ENCODE peak calls at places on chromosomes 4 and X, in ten cellular contexts. G, N, Q, J, C, W, S, H, K and U are unnamed samples.

GRCh38 chrX:153643431-153644351 is 3.3 kb upstream of the DUSP9 start:
- DNase-seq in G (no peak), C (peak; percentile 79), K (no peak), J (no peak), H (peak; percentile 66), Q (peak; percentile 24), W (peak; percentile 43), S (peak; percentile 56), N (no peak), U (no peak)

GRCh38 chr4:8656185-8656517 is 63.6 kb downstream of the CPZ start:
- DNase-seq in N (no peak), C (peak; percentile 76), G (no peak), W (no peak), S (peak; percentile 46), J (no peak), H (no peak), Q (no peak), K (no peak), U (no peak)

GRCh38 chrX:153411255-153411987 is at the start of gene ZFP92:
- DNase-seq in N (no peak), K (no peak), C (no peak), S (no peak), Q (peak; percentile 58), W (no peak), H (peak; percentile 81), G (peak; percentile 28), J (peak; percentile 32), U (peak; percentile 64)

GRCh38 chrX:132758778-132759177 is 199.7 kb downstream of the HS6ST2 start:
- DNase-seq in H (no peak), C (no peak), J (no peak), S (no peak), G (no peak), K (no peak), Q (no peak), W (no peak), N (no peak), U (no peak)

GRCh38 chr4:7328913-7329638 is 105.7 kb downstream of the PSAPL1 start:
- DNase-seq in J (no peak), S (no peak), N (no peak), W (peak; percentile 73), H (no peak), K (peak; percentile 57), Q (no peak), G (no peak), C (no peak), U (peak; percentile 75)

GRCh38 chrX:69361286-69361926 is 142.7 kb upstream of the NALF2 start:
- DNase-seq in S (no peak), G (no peak), J (no peak), K (peak; percentile 1), N (no peak), W (peak; percentile 0), C (no peak), H (no peak), Q (no peak), U (no peak)

GRCh38 chrX:24149346-24150050 is at the start of gene ZFX:
- DNase-seq in C (peak; percentile 95), G (peak; percentile 77), W (peak; percentile 74), S (peak; percentile 90), N (peak; percentile 14), K (peak; percentile 63), H (peak; percentile 96), J (peak; percentile 82), Q (peak; percentile 78), U (no peak)

GRCh38 chr4:88216395-88216794 is 58.0 kb upstream of the ABCG2 start:
- DNase-seq in N (no peak), K (no peak), S (no peak), H (no peak), J (no peak), W (no peak), Q (no peak), C (no peak), G (peak; percentile 83), U (no peak)

GRCh38 chr4:185210102-185210981 is 944 bp downstream of the SNX25 start:
- DNase-seq in Q (peak; percentile 68), J (peak; percentile 51), G (peak; percentile 51), H (peak; percentile 92), W (peak; percentile 42), N (no peak), K (peak; percentile 56), C (peak; percentile 91), S (peak; percentile 81), U (no peak)

GRCh38 chr4:185212566-185212965 is 3.2 kb downstream of the SNX25 start:
- DNase-seq in G (no peak), J (no peak), S (no peak), W (no peak), Q (no peak), H (no peak), K (peak; percentile 69), N (no peak), C (no peak), U (no peak)

GRCh38 chr4:185211035-185211434 is 1.6 kb downstream of the SNX25 start:
- DNase-seq in Q (no peak), K (peak; percentile 28), G (no peak), J (no peak), N (no peak), W (no peak), C (no peak), H (no peak), S (no peak), U (no peak)

GRCh38 chr4:185211641-185212040 is 2.2 kb downstream of the SNX25 start:
- DNase-seq in K (no peak), H (no peak), G (no peak), N (no peak), S (no peak), Q (no peak), C (no peak), W (no peak), J (no peak), U (no peak)

DNA sequence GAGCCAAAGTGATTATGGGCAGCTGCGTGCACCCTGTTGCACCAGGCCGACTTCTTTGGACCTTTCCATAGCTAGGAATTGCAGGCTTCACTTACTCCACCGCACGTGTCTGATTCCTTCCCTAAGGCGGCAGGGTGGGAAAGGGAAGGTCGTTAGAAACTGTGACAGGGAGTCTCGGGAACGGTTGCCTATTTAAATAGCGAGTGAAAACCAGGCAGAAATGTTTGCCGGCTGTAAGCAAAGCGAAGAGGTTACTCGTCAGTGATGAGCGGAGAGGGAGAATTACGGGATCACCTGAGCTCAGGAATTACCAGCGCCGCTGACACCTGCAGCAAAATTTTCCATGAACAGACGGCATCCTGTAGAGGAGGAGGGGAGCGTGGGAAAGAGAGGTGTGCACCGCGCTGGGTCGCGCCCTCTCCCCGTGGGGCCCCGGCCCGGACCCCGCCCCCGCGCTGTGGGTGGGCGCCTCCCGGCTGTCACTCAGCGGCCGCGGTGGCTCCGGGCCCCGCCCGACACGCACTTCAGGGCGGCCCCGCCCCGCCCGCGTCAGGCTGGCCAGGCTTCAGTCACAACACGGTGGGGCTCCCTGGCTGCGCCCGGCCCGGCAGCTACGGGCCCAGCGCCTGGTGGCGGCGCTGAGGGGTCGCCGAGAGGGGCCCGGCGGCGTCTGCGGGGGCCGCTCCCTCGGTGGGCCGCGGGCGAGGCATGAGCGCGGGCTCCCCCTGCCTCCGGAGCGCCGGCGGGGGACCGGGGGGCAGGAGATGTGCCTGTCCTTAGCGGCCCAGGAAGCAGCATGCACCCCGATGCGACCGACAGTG is at the start of gene SNX25:
- DNase-seq in W (peak; percentile 78), N (peak; percentile 70), C (peak; percentile 96), K (peak; percentile 65), H (peak; percentile 97), S (peak; percentile 92), G (peak; percentile 89), J (peak; percentile 90), Q (peak; percentile 86), U (peak; percentile 53)
- TF ChIP-seq POLR2A in W (peak; percentile 49), N (peak; percentile 96), C (no peak), K (peak; percentile 78), H (peak; percentile 82), S (no peak), G (no peak), J (peak; percentile 33), Q (peak; percentile 28), U (peak; percentile 77)

DNA sequence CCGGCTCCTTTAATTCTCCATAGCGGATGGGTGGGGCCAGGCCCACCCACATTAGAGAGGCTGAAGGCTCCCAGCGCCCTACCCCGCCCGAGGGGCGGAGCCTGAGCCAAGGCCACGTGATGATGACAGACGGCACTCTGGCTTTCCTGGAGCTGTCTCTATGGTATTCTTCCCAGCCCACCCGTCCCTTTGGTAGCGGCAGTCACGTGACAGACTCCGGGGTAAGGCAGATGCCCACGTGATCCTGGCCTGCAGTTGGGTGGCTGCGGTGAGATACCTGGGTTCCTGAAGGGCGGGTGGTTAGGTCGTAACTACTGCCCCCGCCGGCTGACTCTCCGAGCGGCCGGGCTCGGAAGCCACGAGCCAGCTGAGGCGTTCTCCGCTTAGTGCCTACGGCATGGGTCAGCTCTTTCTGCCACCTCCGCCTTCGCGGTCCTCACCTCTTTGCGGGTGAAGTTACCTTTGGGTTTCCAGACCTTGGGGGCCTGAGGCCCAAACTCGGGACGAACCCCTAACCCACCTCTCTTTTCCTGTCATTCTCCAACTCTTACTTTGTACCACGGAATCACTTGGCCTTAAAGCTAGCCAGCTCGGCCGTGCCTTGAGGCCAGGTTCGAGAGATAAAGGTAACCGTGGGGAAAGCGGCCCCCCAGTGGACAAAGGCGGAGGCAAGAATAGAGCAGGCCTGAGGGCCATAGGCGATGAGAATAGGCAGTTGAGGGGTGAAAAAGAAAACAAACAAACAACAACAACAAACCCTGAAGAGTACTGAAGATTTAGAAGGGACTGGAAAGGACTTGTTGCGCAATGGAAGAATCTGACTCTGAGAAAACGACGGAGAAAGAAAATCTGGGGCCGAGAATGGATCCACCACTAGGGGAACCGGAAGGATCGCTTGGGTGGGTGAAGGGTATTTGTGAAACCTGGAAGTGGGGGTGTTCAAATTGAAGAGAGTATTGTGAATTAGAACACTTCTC is at the start of gene RRAGB:
- DNase-seq in H (peak; percentile 97), S (peak; percentile 97), W (peak; percentile 96), K (peak; percentile 91), G (peak; percentile 92), J (peak; percentile 95), N (peak; percentile 90), Q (peak; percentile 93), C (peak; percentile 98), U (peak; percentile 45)
- TF ChIP-seq POLR2A in H (no peak), S (no peak), W (peak; percentile 68), K (no peak), G (no peak), J (peak; percentile 64), N (peak; percentile 43), Q (peak; percentile 14), C (no peak), U (peak; percentile 32)

GRCh38 chrX:118884552-118885138 is 61.0 kb downstream of the ZCCHC12 start:
- DNase-seq in W (no peak), Q (no peak), C (no peak), J (no peak), K (no peak), G (no peak), N (no peak), S (no peak), H (no peak), U (no peak)
- TF ChIP-seq POLR2A in W (no peak), Q (no peak), C (no peak), J (no peak), K (no peak), G (no peak), N (no peak), S (no peak), H (no peak), U (no peak)

GRCh38 chrX:48696301-48697181 is at the start of gene SUV39H1:
- DNase-seq in K (peak; percentile 81), C (peak; percentile 96), W (peak; percentile 89), S (peak; percentile 94), H (peak; percentile 96), N (peak; percentile 76), G (peak; percentile 88), J (peak; percentile 91), Q (peak; percentile 92), U (peak; percentile 64)

GRCh38 chrX:48695524-48695875 is 1.0 kb upstream of the SUV39H1 start:
- DNase-seq in Q (no peak), K (peak; percentile 28), C (no peak), J (no peak), S (no peak), G (no peak), H (peak; percentile 74), W (no peak), N (no peak), U (no peak)

GRCh38 chrX:48698306-48698705 is 1.8 kb downstream of the SUV39H1 start:
- DNase-seq in W (no peak), S (no peak), J (no peak), H (peak; percentile 21), N (no peak), G (no peak), Q (no peak), K (no peak), C (no peak), U (no peak)

GRCh38 chrX:48695925-48696300 is 621 bp upstream of the SUV39H1 start:
- DNase-seq in Q (no peak), J (no peak), W (no peak), K (no peak), S (no peak), N (no peak), G (no peak), C (no peak), H (no peak), U (no peak)

DNA sequence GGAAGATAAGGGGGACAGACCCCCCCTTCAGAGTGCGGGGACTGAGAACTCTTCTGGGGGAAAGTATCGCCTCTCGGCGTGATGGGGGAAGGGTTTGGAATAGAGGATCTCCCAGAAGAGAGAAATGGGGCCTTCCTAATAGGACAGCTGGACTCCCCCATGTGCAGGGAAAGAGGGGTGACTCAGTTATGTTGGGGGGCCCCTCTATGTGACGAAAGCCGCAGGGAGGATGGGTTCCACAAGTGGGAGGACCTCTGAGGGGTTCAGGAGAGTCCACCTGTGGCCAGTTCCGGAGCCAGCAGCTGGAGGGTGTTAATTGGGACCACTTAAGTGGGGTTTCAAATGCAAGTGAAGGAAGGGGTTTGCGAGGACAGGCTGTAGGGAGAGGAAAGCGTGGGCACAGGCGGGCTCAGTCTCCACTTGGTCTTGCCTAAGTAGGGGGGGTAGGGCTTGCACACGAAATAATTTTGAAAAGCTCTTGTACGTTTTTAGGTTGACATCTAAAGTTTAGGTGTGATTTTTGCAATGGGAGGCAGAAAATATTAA is 721 bp downstream of the SUV39H1 start:
- DNase-seq in W (no peak), H (peak; percentile 67), N (no peak), C (no peak), Q (peak; percentile 40), S (no peak), G (no peak), J (no peak), K (no peak), U (peak; percentile 38)
- TF ChIP-seq POLR2A in W (no peak), H (no peak), N (no peak), C (no peak), Q (no peak), S (no peak), G (no peak), J (no peak), K (no peak), U (no peak)